ENCODE peak calls at places on chromosomes 6 and 20, in four cellular contexts. T is uterus; O is lower lobe of right lung; I is CD4-positive, alpha-beta memory T cell. S is an unnamed sample.

GRCh38 chr20:24577271-24577909 is 108.0 kb downstream of the SYNDIG1 start:
- DNase-seq in T (no peak), O (no peak), I (no peak), S (no peak)

GRCh38 chr6:38443341-38443740 is 196.4 kb downstream of the BTBD9 start:
- DNase-seq in T (no peak), I (no peak), O (no peak), S (no peak)

GRCh38 chr6:99233219-99233618 is 116.3 kb downstream of the FAXC start:
- DNase-seq in T (no peak), I (no peak), O (no peak), S (no peak)

GRCh38 chr20:1671891-1672669 is 14.5 kb upstream of the SIRPG start:
- DNase-seq in O (no peak), I (no peak), T (no peak), S (no peak)

GRCh38 chr20:56111951-56112730 is 106.8 kb upstream of the CBLN4 start:
- DNase-seq in T (no peak), O (no peak), I (no peak), S (no peak)

GRCh38 chr6:75149253-75149652 is 56.6 kb downstream of the COL12A1 start:
- DNase-seq in O (no peak), T (no peak), I (no peak), S (no peak)

GRCh38 chr20:10316582-10316981 is 98.0 kb downstream of the SNAP25 start:
- DNase-seq in I (no peak), O (no peak), T (no peak), S (no peak)

GRCh38 chr20:16607364-16608264 is 34.4 kb upstream of the KIF16B start:
- DNase-seq in O (no peak), I (no peak), T (no peak), S (no peak)

GRCh38 chr6:72946766-72947165 is 278.5 kb downstream of the KHDC1L start:
- DNase-seq in T (no peak), I (no peak), O (no peak), S (no peak)

GRCh38 chr20:8414611-8415274 is 282.7 kb downstream of the PLCB1 start:
- DNase-seq in T (no peak), I (no peak), O (no peak), S (no peak)

GRCh38 chr6:116876635-116877611 is at the start of gene RFX6:
- DNase-seq in I (no peak), T (no peak), O (no peak), S (no peak)

GRCh38 chr6:119090256-119090655 is 11.8 kb upstream of the FAM184A start:
- DNase-seq in I (no peak), O (no peak), T (no peak), S (no peak)

GRCh38 chr20:9332783-9333482 is 181.5 kb upstream of the LAMP5 start:
- DNase-seq in T (no peak), O (no peak), I (no peak), S (no peak)

GRCh38 chr6:106792536-106793236 is 163.3 kb downstream of the QRSL1 start:
- DNase-seq in I (no peak), T (no peak), O (no peak), S (no peak)
- H3K27ac ChIP-seq in I (no peak), T (no peak), O (no peak), S (no peak)

GRCh38 chr6:53796451-53796780 is 1.6 kb downstream of the LRRC1 start:
- DNase-seq in T (no peak), I (no peak), O (no peak), S (no peak)

GRCh38 chr6:53796791-53797190 is 2.0 kb downstream of the LRRC1 start:
- DNase-seq in O (no peak), I (no peak), T (no peak), S (no peak)

GRCh38 chr6:53797304-53797703 is 2.5 kb downstream of the LRRC1 start:
- DNase-seq in T (no peak), O (no peak), I (no peak), S (no peak)

GRCh38 chr6:53800976-53801375 is 6.2 kb downstream of the LRRC1 start:
- DNase-seq in O (no peak), T (no peak), I (no peak), S (no peak)

DNA sequence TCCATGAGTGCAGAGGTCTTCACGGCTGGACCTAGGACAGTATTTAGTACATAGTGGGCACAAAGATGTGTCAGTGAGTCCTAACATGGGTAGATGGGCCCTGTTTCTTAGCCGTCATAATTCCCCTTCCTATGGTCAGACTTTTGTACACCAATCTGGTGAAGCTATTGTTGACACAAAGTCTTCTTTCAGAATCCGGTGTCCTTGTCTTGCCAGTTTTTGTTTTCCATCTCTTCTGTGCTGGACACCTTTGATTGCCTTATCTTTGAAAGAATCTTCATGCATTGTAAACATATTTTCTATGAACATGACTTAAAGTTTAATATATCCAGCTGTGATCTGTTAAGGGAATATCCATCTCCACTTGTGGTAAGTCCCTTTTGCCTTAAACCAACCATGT is 4.5 kb downstream of the LRRC1 start:
- DNase-seq in T (no peak), O (no peak), I (no peak), S (no peak)
- H3K27ac ChIP-seq in T (no peak), O (no peak), I (no peak), S (no peak)

DNA sequence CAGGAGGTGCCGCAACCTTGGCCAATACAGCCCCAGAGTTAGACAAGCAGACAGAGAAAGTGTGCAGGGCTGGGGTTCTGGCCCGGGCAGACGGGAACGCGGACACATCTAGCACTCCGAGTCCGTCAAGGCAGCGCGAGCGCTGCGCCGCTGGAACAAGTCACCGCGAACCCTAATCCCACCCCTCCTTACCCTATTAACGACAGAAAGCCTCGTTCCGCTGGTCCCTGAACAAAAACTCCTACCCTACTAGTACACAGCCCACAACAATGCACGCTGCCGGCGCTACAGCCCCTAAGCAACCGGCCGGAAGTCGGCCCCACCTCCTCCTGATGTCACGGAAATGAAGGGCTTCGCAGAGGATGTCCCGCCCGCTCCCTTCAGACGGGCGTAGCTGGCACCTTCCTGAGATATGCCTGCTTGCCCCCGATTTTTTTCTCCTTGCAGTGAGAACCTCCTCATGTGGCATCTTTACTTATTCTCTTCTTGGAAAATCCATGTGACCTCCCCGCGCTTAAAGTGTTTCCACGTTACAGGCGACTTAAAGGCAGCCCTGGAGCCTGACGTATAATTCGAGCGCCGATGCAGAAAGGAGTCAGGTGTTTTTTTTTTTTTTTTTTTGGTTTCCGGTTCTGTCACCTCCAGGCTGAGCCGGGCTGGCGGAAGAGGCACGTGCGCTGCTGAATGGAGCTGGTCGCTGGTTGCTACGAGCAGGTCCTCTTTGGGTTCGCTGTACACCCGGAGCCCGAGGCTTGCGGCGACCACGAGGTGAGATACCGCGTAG is at the start of the genes C6orf52 and PAK1IP1:
- DNase-seq in T (peak), I (peak), O (peak), S (peak)
- H3K27ac ChIP-seq in T (peak), I (peak), O (peak), S (peak)

GRCh38 chr6:1538348-1538747 is 71.4 kb upstream of the FOXC1 start:
- DNase-seq in I (no peak), O (no peak), T (no peak), S (no peak)
- H3K27ac ChIP-seq in I (no peak), O (no peak), T (no peak), S (no peak)

DNA sequence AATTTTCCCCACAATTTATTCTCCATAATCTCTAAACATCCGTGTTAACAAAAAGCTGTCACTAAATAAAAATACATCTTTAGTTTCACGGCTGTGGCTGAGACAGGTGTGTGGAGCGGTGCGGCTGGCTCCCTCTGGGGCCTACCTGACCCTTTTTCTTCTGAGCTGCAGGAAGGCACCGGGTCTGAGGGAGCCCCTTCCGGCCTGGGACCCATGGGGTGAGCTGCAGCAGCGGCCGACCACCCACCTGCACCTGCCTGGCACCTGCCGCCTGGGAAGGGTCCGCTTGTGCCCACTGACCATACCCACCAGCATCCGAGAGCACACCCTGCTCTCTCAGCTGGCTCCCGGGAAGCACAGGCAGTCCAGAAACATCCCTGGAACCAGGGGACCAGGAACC is 41.5 kb upstream of the FNDC1 start:
- DNase-seq in T (no peak), I (no peak), O (no peak), S (no peak)
- H3K27ac ChIP-seq in T (no peak), I (no peak), O (no peak), S (no peak)

GRCh38 chr20:5727018-5727515 is 23.1 kb upstream of the SHLD1 start:
- DNase-seq in T (no peak), O (no peak), I (no peak), S (no peak)

GRCh38 chr20:5731753-5732366 is 18.3 kb upstream of the SHLD1 start:
- DNase-seq in O (no peak), I (no peak), T (no peak), S (no peak)

GRCh38 chr20:5730131-5730530 is 20.1 kb upstream of the SHLD1 start:
- DNase-seq in I (no peak), O (no peak), T (no peak), S (no peak)

GRCh38 chr20:5734559-5735137 is 15.6 kb upstream of the SHLD1 start:
- DNase-seq in O (no peak), T (no peak), I (no peak), S (no peak)

GRCh38 chr20:5729348-5729747 is 20.9 kb upstream of the SHLD1 start:
- DNase-seq in T (no peak), O (no peak), I (no peak), S (no peak)
- H3K27ac ChIP-seq in T (no peak), O (no peak), I (no peak), S (no peak)

GRCh38 chr6:149052350-149053106 is 265.0 kb upstream of the TAB2 start:
- DNase-seq in I (no peak), T (no peak), O (no peak), S (no peak)
- H3K27ac ChIP-seq in I (no peak), T (no peak), O (no peak), S (no peak)